ENCODE peak calls at places on chromosomes 6 and 20, in eight cellular contexts. I is CD4-positive, alpha-beta memory T cell; B is left lung; M is aorta; T is psoas muscle; J is lower lobe of right lung; P is Caco-2; V is astrocyte. G is an unnamed sample.
A peak's percentile ranks its signal among the peaks of the same experiment; 100 is the strongest.

GRCh38 chr6:40395066-40395697 is 192.0 kb downstream of the LRFN2 start:
- DNase-seq in I (no peak), B (no peak), M (no peak), T (peak; percentile 88), J (no peak), P (no peak), V (no peak), G (no peak)

GRCh38 chr20:62744761-62745160 is 36.1 kb downstream of the NTSR1 start:
- DNase-seq in I (no peak), B (peak; percentile 59), M (peak; percentile 57), T (peak; percentile 32), J (peak; percentile 8), P (no peak), V (no peak), G (no peak)

GRCh38 chr6:37665309-37665708 is 32.4 kb downstream of the MDGA1 start:
- DNase-seq in I (no peak), B (no peak), M (no peak), T (no peak), J (no peak), P (no peak), V (no peak), G (no peak)

GRCh38 chr20:45463113-45463512 is 6.4 kb upstream of the WFDC2 start:
- DNase-seq in I (no peak), B (no peak), M (no peak), T (no peak), J (no peak), P (no peak), V (no peak), G (no peak)

GRCh38 chr20:34980543-34981213 is 25.0 kb downstream of the MYH7B start:
- DNase-seq in I (no peak), B (peak; percentile 55), M (no peak), T (peak; percentile 73), J (no peak), P (no peak), V (no peak), G (no peak)

GRCh38 chr6:75065524-75065923 is 140.3 kb downstream of the COL12A1 start:
- DNase-seq in I (no peak), B (no peak), M (no peak), T (no peak), J (no peak), P (peak; percentile 9), V (peak; percentile 44), G (no peak)

GRCh38 chr20:20843982-20844381 is 131.5 kb upstream of the RALGAPA2 start:
- DNase-seq in I (no peak), B (no peak), M (no peak), T (no peak), J (no peak), P (peak; percentile 48), V (no peak), G (no peak)

GRCh38 chr20:56171087-56172012 is 77.2 kb upstream of the MC3R start:
- DNase-seq in I (no peak), B (no peak), M (no peak), T (no peak), J (no peak), P (peak; percentile 24), V (no peak), G (no peak)

GRCh38 chr6:26432622-26433021 is 7.7 kb upstream of the BTN3A3 start:
- DNase-seq in I (no peak), B (no peak), M (no peak), T (no peak), J (no peak), P (no peak), V (peak; percentile 30), G (no peak)

GRCh38 chr6:76264466-76264865 is 192.0 kb upstream of the IMPG1 start:
- DNase-seq in I (no peak), B (no peak), M (no peak), T (no peak), J (no peak), P (no peak), V (no peak), G (no peak)

GRCh38 chr6:21840428-21840827 is 246.9 kb downstream of the SOX4 start:
- DNase-seq in I (no peak), B (no peak), M (no peak), T (no peak), J (no peak), P (no peak), V (peak; percentile 66), G (no peak)

GRCh38 chr6:39816744-39817143 is 24.6 kb downstream of the DAAM2 start:
- DNase-seq in I (no peak), B (no peak), M (no peak), T (no peak), J (no peak), P (no peak), V (peak; percentile 45), G (no peak)

GRCh38 chr6:168514216-168514615 is 73.2 kb downstream of the SMOC2 start:
- DNase-seq in I (no peak), B (no peak), M (no peak), T (peak; percentile 81), J (no peak), P (no peak), V (no peak), G (no peak)

GRCh38 chr20:32354592-32355416 is 3.3 kb upstream of the ASXL1 start:
- DNase-seq in I (no peak), B (no peak), M (no peak), T (no peak), J (no peak), P (peak; percentile 42), V (peak; percentile 66), G (no peak)

GRCh38 chr6:162331911-162332310 is 395.7 kb downstream of the PRKN start:
- DNase-seq in I (no peak), B (no peak), M (no peak), T (no peak), J (no peak), P (no peak), V (no peak), G (no peak)

GRCh38 chr6:89411269-89412070 is 603 bp downstream of the RRAGD start:
- DNase-seq in I (peak; percentile 32), B (peak; percentile 90), M (peak; percentile 84), T (peak; percentile 88), J (peak; percentile 64), P (peak; percentile 33), V (no peak), G (peak; percentile 3)

GRCh38 chr6:53527249-53527765 is 17.6 kb downstream of the GCLC start:
- DNase-seq in I (no peak), B (no peak), M (no peak), T (no peak), J (no peak), P (no peak), V (no peak), G (no peak)

GRCh38 chr6:1669996-1670395 is 60.3 kb downstream of the FOXC1 start:
- DNase-seq in I (no peak), B (no peak), M (no peak), T (no peak), J (no peak), P (no peak), V (no peak), G (no peak)

GRCh38 chr6:1670711-1671462 is 61.2 kb downstream of the FOXC1 start:
- DNase-seq in I (no peak), B (no peak), M (no peak), T (no peak), J (no peak), P (no peak), V (peak; percentile 81), G (no peak)

GRCh38 chr6:1667805-1668175 is 58.1 kb downstream of the FOXC1 start:
- DNase-seq in I (no peak), B (no peak), M (no peak), T (no peak), J (no peak), P (no peak), V (no peak), G (no peak)

GRCh38 chr6:1667012-1667804 is 57.5 kb downstream of the FOXC1 start:
- DNase-seq in I (no peak), B (no peak), M (no peak), T (no peak), J (no peak), P (no peak), V (peak; percentile 10), G (no peak)

GRCh38 chr6:1672379-1672778 is 62.7 kb downstream of the FOXC1 start:
- DNase-seq in I (no peak), B (no peak), M (no peak), T (no peak), J (no peak), P (no peak), V (no peak), G (no peak)
- H3K4me1 ChIP-seq in I (no peaks in the 10 kb centered on the region), B (no peaks in the 10 kb centered on the region), M (no peaks in the 10 kb centered on the region), T (no peaks in the 10 kb centered on the region), J (no peaks in the 10 kb centered on the region), P (no peaks in the 10 kb centered on the region), V (peaks cover 10% of the 10 kb centered on the region), G (no peaks in the 10 kb centered on the region)

DNA sequence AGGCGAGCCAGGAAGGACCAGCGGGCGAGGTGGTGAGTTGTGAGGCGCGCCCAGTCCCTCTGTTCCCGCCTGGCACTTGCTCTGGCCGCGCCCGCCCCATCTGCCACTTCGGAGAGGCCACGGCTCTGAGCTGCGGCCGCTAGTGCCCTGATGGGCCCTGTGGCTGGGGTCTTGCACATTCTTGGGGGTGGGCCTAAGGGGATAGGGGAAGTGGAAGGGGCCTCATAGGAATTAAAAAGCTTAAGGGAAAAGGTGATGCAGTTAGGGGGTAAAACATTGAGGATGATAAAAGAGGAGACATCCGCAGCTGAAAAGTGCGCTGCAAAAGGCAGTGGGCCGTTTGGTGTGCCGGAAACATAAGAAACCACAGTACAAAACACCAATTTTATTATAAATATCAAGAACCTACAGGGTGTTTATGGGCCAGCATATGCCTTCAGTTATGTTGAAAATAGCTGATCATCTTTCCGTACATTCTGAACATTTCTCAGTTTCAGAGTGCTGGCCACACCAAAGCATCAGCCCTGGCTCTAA is 1.1 kb upstream of the PSMB8 start:
- DNase-seq in I (no peak), B (no peak), M (no peak), T (no peak), J (no peak), P (no peak), V (no peak), G (no peak)
- H3K36me3 ChIP-seq in I (peaks cover 58% of the 10 kb centered on the region), B (peaks cover 4% of the 10 kb centered on the region), M (no peaks in the 10 kb centered on the region), T (peaks cover 51% of the 10 kb centered on the region), J (peaks cover 74% of the 10 kb centered on the region), P (no peaks in the 10 kb centered on the region), V (peaks cover 8% of the 10 kb centered on the region), G (peaks cover 63% of the 10 kb centered on the region)

DNA sequence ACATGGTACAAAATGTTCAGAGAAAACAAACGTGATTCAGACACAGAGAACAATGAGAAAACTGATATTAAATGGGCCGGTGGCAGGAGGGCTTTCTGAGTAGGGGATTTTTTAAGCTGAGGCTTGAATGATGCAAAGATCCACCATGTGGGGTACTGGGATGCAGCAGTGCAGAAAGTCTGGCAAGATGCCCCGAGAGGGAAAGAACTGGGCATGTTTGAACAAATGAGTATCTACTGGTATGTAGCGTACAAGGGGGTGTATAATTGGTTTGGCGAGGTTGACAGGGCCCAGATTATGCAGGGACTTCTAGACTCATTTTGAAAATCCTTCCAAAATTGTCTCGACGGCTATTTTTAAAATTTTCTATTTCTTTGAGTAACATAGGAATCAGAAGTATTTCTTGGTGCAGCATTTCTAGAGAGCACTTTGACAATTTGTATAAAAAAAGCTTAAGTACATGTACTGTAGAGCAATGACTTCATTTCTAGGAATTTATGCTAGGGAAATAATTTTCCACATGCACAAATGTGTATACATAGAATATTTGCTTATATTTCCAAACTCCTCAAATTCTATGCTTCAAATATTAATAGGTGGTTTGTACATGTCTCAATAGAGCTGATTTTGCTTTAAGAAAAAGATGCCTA is 119.6 kb upstream of the DOK5 start:
- DNase-seq in I (no peak), B (no peak), M (no peak), T (no peak), J (no peak), P (no peak), V (no peak), G (no peak)
- H3K4me3 ChIP-seq in I (no peak overlapping the region), B (no peak overlapping the region), M (no peak overlapping the region), T (no peak overlapping the region), J (no peak overlapping the region), P (no peak overlapping the region), V (no peak overlapping the region), G (no peak overlapping the region)

GRCh38 chr6:156820089-156820798 is 43.1 kb downstream of the ARID1B start:
- DNase-seq in I (no peak), B (no peak), M (no peak), T (no peak), J (no peak), P (no peak), V (no peak), G (no peak)
- H3K4me1 ChIP-seq in I (peaks cover 84% of the 10 kb centered on the region), B (peaks cover 14% of the 10 kb centered on the region), M (peaks cover 4% of the 10 kb centered on the region), T (peaks cover 95% of the 10 kb centered on the region), J (peaks cover 84% of the 10 kb centered on the region), P (no peaks in the 10 kb centered on the region), V (no peaks in the 10 kb centered on the region), G (peaks cover 66% of the 10 kb centered on the region)

G was measured in CD8-positive, alpha-beta T cell.